ENCODE peak calls at places on chromosomes 6 and 20, in ten cellular contexts. One of them, this sample, is unnamed.

GRCh38 chr6:1263039-1263849 is 48.7 kb upstream of the FOXQ1 start:
- DNase-seq in activated CD4-positive, CD25-positive, alpha-beta regulatory T cell: no peak
- DNase-seq in Caki2: no peak
- DNase-seq in aorta: no peak
- DNase-seq in NAMALWA: no peak
- DNase-seq in GM10248: no peak
- DNase-seq in choroid plexus epithelial cell: peak
- DNase-seq in psoas muscle: no peak
- DNase-seq in NCI-H1694 treated with DMSO at 0.1 percent for 48 hours: no peak
- DNase-seq in stimulated activated CD8-positive, alpha-beta memory T cell treated with anti-CD3 and anti-CD28 coated beads, Interleukin-7, amount 100 ng/mL, for 1 hour: no peak
- DNase-seq in this sample: peak

GRCh38 chr6:142153230-142153629 is 6.2 kb downstream of the VTA1 start:
- DNase-seq in NAMALWA: no peak
- DNase-seq in aorta: no peak
- DNase-seq in GM10248: no peak
- DNase-seq in stimulated activated CD8-positive, alpha-beta memory T cell treated with anti-CD3 and anti-CD28 coated beads, Interleukin-7, amount 100 ng/mL, for 1 hour: no peak
- DNase-seq in NCI-H1694 treated with DMSO at 0.1 percent for 48 hours: no peak
- DNase-seq in activated CD4-positive, CD25-positive, alpha-beta regulatory T cell: no peak
- DNase-seq in psoas muscle: no peak
- DNase-seq in choroid plexus epithelial cell: no peak
- DNase-seq in Caki2: no peak
- DNase-seq in this sample: no peak

GRCh38 chr6:116859264-116859663 is 17.8 kb upstream of the RFX6 start:
- DNase-seq in aorta: no peak
- DNase-seq in NCI-H1694 treated with DMSO at 0.1 percent for 48 hours: no peak
- DNase-seq in psoas muscle: no peak
- DNase-seq in GM10248: no peak
- DNase-seq in choroid plexus epithelial cell: no peak
- DNase-seq in NAMALWA: no peak
- DNase-seq in Caki2: no peak
- DNase-seq in stimulated activated CD8-positive, alpha-beta memory T cell treated with anti-CD3 and anti-CD28 coated beads, Interleukin-7, amount 100 ng/mL, for 1 hour: no peak
- DNase-seq in activated CD4-positive, CD25-positive, alpha-beta regulatory T cell: no peak
- DNase-seq in this sample: no peak

GRCh38 chr6:125307964-125308615 is 6.3 kb upstream of the HDDC2 start:
- DNase-seq in psoas muscle: no peak
- DNase-seq in GM10248: no peak
- DNase-seq in NCI-H1694 treated with DMSO at 0.1 percent for 48 hours: no peak
- DNase-seq in stimulated activated CD8-positive, alpha-beta memory T cell treated with anti-CD3 and anti-CD28 coated beads, Interleukin-7, amount 100 ng/mL, for 1 hour: no peak
- DNase-seq in NAMALWA: no peak
- DNase-seq in aorta: no peak
- DNase-seq in Caki2: no peak
- DNase-seq in activated CD4-positive, CD25-positive, alpha-beta regulatory T cell: no peak
- DNase-seq in choroid plexus epithelial cell: no peak
- DNase-seq in this sample: no peak

GRCh38 chr6:73951186-73951585 is 255.2 kb downstream of the CD109 start:
- DNase-seq in NAMALWA: no peak
- DNase-seq in stimulated activated CD8-positive, alpha-beta memory T cell treated with anti-CD3 and anti-CD28 coated beads, Interleukin-7, amount 100 ng/mL, for 1 hour: no peak
- DNase-seq in NCI-H1694 treated with DMSO at 0.1 percent for 48 hours: no peak
- DNase-seq in GM10248: no peak
- DNase-seq in activated CD4-positive, CD25-positive, alpha-beta regulatory T cell: no peak
- DNase-seq in choroid plexus epithelial cell: no peak
- DNase-seq in Caki2: no peak
- DNase-seq in aorta: no peak
- DNase-seq in psoas muscle: no peak
- DNase-seq in this sample: peak

GRCh38 chr6:12008366-12009179 is 3.5 kb upstream of the HIVEP1 start:
- DNase-seq in choroid plexus epithelial cell: peak
- DNase-seq in GM10248: peak
- DNase-seq in stimulated activated CD8-positive, alpha-beta memory T cell treated with anti-CD3 and anti-CD28 coated beads, Interleukin-7, amount 100 ng/mL, for 1 hour: peak
- DNase-seq in aorta: peak
- DNase-seq in NCI-H1694 treated with DMSO at 0.1 percent for 48 hours: peak
- DNase-seq in Caki2: peak
- DNase-seq in activated CD4-positive, CD25-positive, alpha-beta regulatory T cell: peak
- DNase-seq in NAMALWA: peak
- DNase-seq in psoas muscle: peak
- DNase-seq in this sample: peak

GRCh38 chr20:34112600-34113061 is 588 bp upstream of the EIF2S2 start:
- DNase-seq in GM10248: peak
- DNase-seq in aorta: no peak
- DNase-seq in choroid plexus epithelial cell: peak
- DNase-seq in NCI-H1694 treated with DMSO at 0.1 percent for 48 hours: no peak
- DNase-seq in psoas muscle: no peak
- DNase-seq in stimulated activated CD8-positive, alpha-beta memory T cell treated with anti-CD3 and anti-CD28 coated beads, Interleukin-7, amount 100 ng/mL, for 1 hour: no peak
- DNase-seq in activated CD4-positive, CD25-positive, alpha-beta regulatory T cell: no peak
- DNase-seq in NAMALWA: peak
- DNase-seq in Caki2: no peak
- DNase-seq in this sample: peak

GRCh38 chr20:47429409-47429808 is 72.3 kb upstream of the NCOA3 start:
- DNase-seq in aorta: no peak
- DNase-seq in activated CD4-positive, CD25-positive, alpha-beta regulatory T cell: no peak
- DNase-seq in stimulated activated CD8-positive, alpha-beta memory T cell treated with anti-CD3 and anti-CD28 coated beads, Interleukin-7, amount 100 ng/mL, for 1 hour: no peak
- DNase-seq in NAMALWA: no peak
- DNase-seq in psoas muscle: no peak
- DNase-seq in Caki2: no peak
- DNase-seq in GM10248: no peak
- DNase-seq in choroid plexus epithelial cell: no peak
- DNase-seq in NCI-H1694 treated with DMSO at 0.1 percent for 48 hours: no peak
- DNase-seq in this sample: no peak

GRCh38 chr20:1663917-1664316 is 6.3 kb upstream of the SIRPG start:
- DNase-seq in choroid plexus epithelial cell: peak
- DNase-seq in psoas muscle: no peak
- DNase-seq in aorta: no peak
- DNase-seq in NCI-H1694 treated with DMSO at 0.1 percent for 48 hours: no peak
- DNase-seq in NAMALWA: no peak
- DNase-seq in GM10248: no peak
- DNase-seq in Caki2: no peak
- DNase-seq in activated CD4-positive, CD25-positive, alpha-beta regulatory T cell: no peak
- DNase-seq in stimulated activated CD8-positive, alpha-beta memory T cell treated with anti-CD3 and anti-CD28 coated beads, Interleukin-7, amount 100 ng/mL, for 1 hour: no peak
- DNase-seq in this sample: peak

GRCh38 chr6:167583412-167583811 is 243.3 kb upstream of the AFDN start:
- DNase-seq in GM10248: no peak
- DNase-seq in choroid plexus epithelial cell: no peak
- DNase-seq in NAMALWA: no peak
- DNase-seq in stimulated activated CD8-positive, alpha-beta memory T cell treated with anti-CD3 and anti-CD28 coated beads, Interleukin-7, amount 100 ng/mL, for 1 hour: no peak
- DNase-seq in NCI-H1694 treated with DMSO at 0.1 percent for 48 hours: no peak
- DNase-seq in psoas muscle: no peak
- DNase-seq in aorta: no peak
- DNase-seq in Caki2: no peak
- DNase-seq in activated CD4-positive, CD25-positive, alpha-beta regulatory T cell: no peak
- DNase-seq in this sample: no peak

GRCh38 chr6:132400641-132401119 is 595 bp downstream of the MOXD1 start:
- DNase-seq in activated CD4-positive, CD25-positive, alpha-beta regulatory T cell: no peak
- DNase-seq in stimulated activated CD8-positive, alpha-beta memory T cell treated with anti-CD3 and anti-CD28 coated beads, Interleukin-7, amount 100 ng/mL, for 1 hour: no peak
- DNase-seq in psoas muscle: no peak
- DNase-seq in GM10248: no peak
- DNase-seq in NCI-H1694 treated with DMSO at 0.1 percent for 48 hours: no peak
- DNase-seq in Caki2: peak
- DNase-seq in NAMALWA: no peak
- DNase-seq in choroid plexus epithelial cell: no peak
- DNase-seq in aorta: no peak
- DNase-seq in this sample: no peak

GRCh38 chr6:42200035-42200434 is 5.3 kb upstream of the GUCA1B start:
- DNase-seq in NAMALWA: no peak
- DNase-seq in choroid plexus epithelial cell: peak
- DNase-seq in psoas muscle: no peak
- DNase-seq in NCI-H1694 treated with DMSO at 0.1 percent for 48 hours: no peak
- DNase-seq in aorta: no peak
- DNase-seq in Caki2: peak
- DNase-seq in stimulated activated CD8-positive, alpha-beta memory T cell treated with anti-CD3 and anti-CD28 coated beads, Interleukin-7, amount 100 ng/mL, for 1 hour: no peak
- DNase-seq in GM10248: no peak
- DNase-seq in activated CD4-positive, CD25-positive, alpha-beta regulatory T cell: no peak
- DNase-seq in this sample: peak

This sample was measured in fibroblast of the aortic adventitia.